ENCODE peak calls at places on chromosomes 16 and 17, in eight cellular contexts. R is gastrocnemius medialis, W is breast epithelium, Y is A549, Z is esophagus squamous epithelium, B is neural crest cell, J is type B pancreatic cell, O is astrocyte of the spinal cord. Q is an unnamed sample.

GRCh38 chr17:66527335-66527734 is 224.9 kb downstream of the PRKCA start:
- DNase-seq in R (no peak), W (no peak), Y (no peak), Z (no peak), B (no peak), J (no peak), O (no peak), Q (peak)

GRCh38 chr16:83574388-83574787 is 233.4 kb upstream of the HSBP1 start:
- DNase-seq in R (no peak), W (no peak), Y (no peak), Z (no peak), B (no peak), J (no peak), O (peak), Q (no peak)

GRCh38 chr17:45225051-45225700 is 3.5 kb downstream of the FMNL1 start:
- DNase-seq in R (no peak), W (no peak), Y (no peak), Z (no peak), B (no peak), J (no peak), O (no peak), Q (no peak)

GRCh38 chr16:79098897-79099296 is 501.6 kb downstream of the MAF start:
- DNase-seq in R (no peak), W (no peak), Y (no peak), Z (no peak), B (no peak), J (no peak), O (no peak), Q (no peak)

GRCh38 chr16:23907903-23908302 is 72.1 kb downstream of the PRKCB start:
- DNase-seq in R (no peak), W (no peak), Y (no peak), Z (no peak), B (no peak), J (no peak), O (no peak), Q (no peak)

GRCh38 chr17:17757944-17758343 is 76.7 kb downstream of the RAI1 start:
- DNase-seq in R (no peak), W (no peak), Y (no peak), Z (no peak), B (no peak), J (no peak), O (no peak), Q (no peak)

GRCh38 chr16:641326-642188 is at the start of gene MCRIP2:
- DNase-seq in R (peak), W (no peak), Y (peak), Z (no peak), B (peak), J (peak), O (peak), Q (no peak)

GRCh38 chr17:79095345-79096055 is 20.9 kb downstream of the ENGASE start:
- DNase-seq in R (no peak), W (no peak), Y (no peak), Z (no peak), B (no peak), J (no peak), O (no peak), Q (no peak)

GRCh38 chr17:37662358-37662757 is 19.1 kb upstream of the DDX52 start:
- DNase-seq in R (no peak), W (no peak), Y (no peak), Z (no peak), B (no peak), J (no peak), O (no peak), Q (no peak)

GRCh38 chr17:82863941-82864720 is 24.3 kb upstream of the ZNF750 start:
- DNase-seq in R (peak), W (peak), Y (no peak), Z (no peak), B (no peak), J (no peak), O (peak), Q (no peak)

GRCh38 chr17:82864721-82865240 is 25.0 kb upstream of the ZNF750 start:
- DNase-seq in R (no peak), W (no peak), Y (no peak), Z (no peak), B (no peak), J (no peak), O (no peak), Q (no peak)

GRCh38 chr17:82862191-82862590 is 22.4 kb upstream of the ZNF750 start:
- DNase-seq in R (no peak), W (no peak), Y (no peak), Z (no peak), B (no peak), J (no peak), O (no peak), Q (no peak)

GRCh38 chr17:82862758-82863645 is 23.2 kb upstream of the ZNF750 start:
- DNase-seq in R (no peak), W (no peak), Y (no peak), Z (no peak), B (no peak), J (no peak), O (no peak), Q (no peak)

DNA sequence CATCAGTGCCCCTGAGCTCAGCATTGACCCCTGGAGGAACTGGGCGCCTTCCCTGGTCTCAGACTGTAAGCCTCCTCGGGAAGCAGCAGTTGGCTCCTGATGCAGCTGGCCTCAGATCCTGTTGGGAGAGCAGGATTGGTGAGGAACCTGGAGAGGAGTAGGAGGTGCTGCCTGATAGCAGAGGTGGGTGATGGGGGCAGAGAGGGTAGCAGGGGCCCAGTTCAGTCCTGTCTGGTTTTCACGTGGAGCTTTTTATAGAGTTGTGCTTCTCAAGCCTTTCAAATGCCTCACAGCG is 23.8 kb upstream of the ZNF750 start:
- DNase-seq in R (no peak), W (no peak), Y (no peak), Z (no peak), B (no peak), J (no peak), O (no peak), Q (no peak)
- TF ChIP-seq CTCF in R (no peak), W (no peak), Y (no peak), Z (no peak), B (no peak), J (no peak), O (no peak), Q (no peak)

GRCh38 chr17:35747540-35748017 is 5.5 kb downstream of the GAS2L2 start:
- DNase-seq in R (peak), W (peak), Y (peak), Z (no peak), B (peak), J (no peak), O (peak), Q (peak)
- TF ChIP-seq CTCF in R (peak), W (peak), Y (peak), Z (peak), B (peak), J (peak), O (peak), Q (peak)

GRCh38 chr16:52976539-52977167 is 76.0 kb downstream of the CHD9NB start:
- DNase-seq in R (no peak), W (no peak), Y (peak), Z (no peak), B (no peak), J (no peak), O (peak), Q (no peak)
- TF ChIP-seq CTCF in R (peak), W (peak), Y (peak), Z (peak), B (peak), J (peak), O (peak), Q (peak)

GRCh38 chr16:87017388-87018012 is 299.7 kb downstream of the C16orf95 start:
- DNase-seq in R (no peak), W (no peak), Y (peak), Z (no peak), B (no peak), J (no peak), O (peak), Q (no peak)
- TF ChIP-seq CTCF in R (no peak), W (no peak), Y (peak), Z (no peak), B (peak), J (peak), O (peak), Q (peak)

DNA sequence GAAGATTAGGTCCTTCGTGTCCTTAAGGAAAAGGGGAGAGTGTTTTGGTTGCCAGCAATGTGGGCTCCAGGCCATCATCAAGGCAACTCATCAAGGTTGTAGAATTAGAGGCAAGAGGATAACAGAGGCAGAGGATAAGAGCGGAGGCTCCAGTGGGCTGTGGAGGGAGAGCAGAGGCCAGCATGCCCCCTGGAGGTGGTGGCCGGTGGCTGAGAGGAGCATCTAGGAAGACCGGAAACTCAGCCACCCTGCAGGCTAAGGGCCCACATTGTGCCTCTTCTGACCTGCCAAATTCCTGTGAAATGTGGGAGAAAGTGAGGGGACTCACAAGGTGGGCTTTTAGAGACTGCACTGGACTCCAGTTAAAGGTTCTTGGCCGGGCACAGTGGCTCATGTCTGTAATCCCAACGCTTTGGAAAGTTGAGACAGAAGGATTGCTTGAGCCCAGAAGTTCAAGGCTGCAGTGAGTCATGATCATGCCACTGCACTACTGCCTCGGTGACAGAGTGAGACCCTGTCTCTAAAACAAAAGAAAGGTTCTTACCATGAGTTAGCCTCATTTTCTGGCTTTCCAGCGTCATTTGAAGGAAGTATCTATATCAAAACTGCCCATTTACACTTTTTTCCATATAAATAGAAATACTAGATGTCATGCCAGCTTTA is 62.7 kb upstream of the ADORA2B start:
- DNase-seq in R (no peak), W (no peak), Y (no peak), Z (no peak), B (no peak), J (no peak), O (no peak), Q (no peak)
- TF ChIP-seq CTCF in R (no peak), W (no peak), Y (no peak), Z (no peak), B (no peak), J (peak), O (peak), Q (no peak)